ENCODE peak calls at places on chromosomes 5 and 9, in five cellular contexts. One of them, this sample, is unnamed.

GRCh38 chr5:154077692-154078091 is 38.9 kb downstream of the MFAP3 start:
- DNase-seq in tibial artery: no peak
- DNase-seq in iPS DF 6.9: no peak
- DNase-seq in body of pancreas: peak
- DNase-seq in foreskin fibroblast: peak
- DNase-seq in this sample: peak

GRCh38 chr9:131925677-131926076 is 154.0 kb downstream of the MED27 start:
- DNase-seq in tibial artery: no peak
- DNase-seq in iPS DF 6.9: no peak
- DNase-seq in body of pancreas: no peak
- DNase-seq in foreskin fibroblast: no peak
- DNase-seq in this sample: no peak

GRCh38 chr9:93079371-93079770 is 16.6 kb upstream of the CARD19 start:
- DNase-seq in tibial artery: peak
- DNase-seq in iPS DF 6.9: no peak
- DNase-seq in body of pancreas: no peak
- DNase-seq in foreskin fibroblast: no peak
- DNase-seq in this sample: no peak

GRCh38 chr5:62593331-62593730 is 14.7 kb downstream of the LRRC70 start:
- DNase-seq in tibial artery: no peak
- DNase-seq in iPS DF 6.9: no peak
- DNase-seq in body of pancreas: no peak
- DNase-seq in foreskin fibroblast: peak
- DNase-seq in this sample: peak

GRCh38 chr5:38529955-38530644 is 26.3 kb downstream of the LIFR start:
- DNase-seq in tibial artery: no peak
- DNase-seq in iPS DF 6.9: no peak
- DNase-seq in body of pancreas: no peak
- DNase-seq in foreskin fibroblast: no peak
- DNase-seq in this sample: no peak

GRCh38 chr5:170896779-170897178 is 35.0 kb downstream of the RANBP17 start:
- DNase-seq in tibial artery: no peak
- DNase-seq in iPS DF 6.9: peak
- DNase-seq in body of pancreas: peak
- DNase-seq in foreskin fibroblast: peak
- DNase-seq in this sample: peak

GRCh38 chr5:181223041-181223728 is at the start of gene TRIM41:
- DNase-seq in tibial artery: peak
- DNase-seq in iPS DF 6.9: peak
- DNase-seq in body of pancreas: peak
- DNase-seq in foreskin fibroblast: peak
- DNase-seq in this sample: peak

GRCh38 chr5:102889033-102889432 is 133.9 kb downstream of the PAM start:
- DNase-seq in tibial artery: no peak
- DNase-seq in iPS DF 6.9: no peak
- DNase-seq in body of pancreas: no peak
- DNase-seq in foreskin fibroblast: no peak
- DNase-seq in this sample: no peak

GRCh38 chr5:114311943-114312342 is 49.9 kb upstream of the KCNN2 start:
- DNase-seq in tibial artery: no peak
- DNase-seq in iPS DF 6.9: peak
- DNase-seq in body of pancreas: no peak
- DNase-seq in foreskin fibroblast: no peak
- DNase-seq in this sample: no peak

GRCh38 chr5:62584395-62584794 is 5.8 kb downstream of the LRRC70 start:
- DNase-seq in tibial artery: no peak
- DNase-seq in iPS DF 6.9: no peak
- DNase-seq in body of pancreas: no peak
- DNase-seq in foreskin fibroblast: no peak
- DNase-seq in this sample: no peak

GRCh38 chr5:40572947-40573346 is 106.8 kb upstream of the PTGER4 start:
- DNase-seq in tibial artery: no peak
- DNase-seq in iPS DF 6.9: no peak
- DNase-seq in body of pancreas: no peak
- DNase-seq in foreskin fibroblast: peak
- DNase-seq in this sample: no peak

GRCh38 chr9:114371986-114372917 is 15.5 kb downstream of the AKNA start:
- DNase-seq in tibial artery: no peak
- DNase-seq in iPS DF 6.9: no peak
- DNase-seq in body of pancreas: no peak
- DNase-seq in foreskin fibroblast: peak
- DNase-seq in this sample: no peak

GRCh38 chr9:106953166-106953565 is 90.2 kb downstream of the ZNF462 start:
- DNase-seq in tibial artery: no peak
- DNase-seq in iPS DF 6.9: no peak
- DNase-seq in body of pancreas: no peak
- DNase-seq in foreskin fibroblast: peak
- DNase-seq in this sample: peak

GRCh38 chr9:83270116-83270515 is 207.2 kb upstream of the RASEF start:
- DNase-seq in tibial artery: no peak
- DNase-seq in iPS DF 6.9: no peak
- DNase-seq in body of pancreas: no peak
- DNase-seq in foreskin fibroblast: no peak
- DNase-seq in this sample: no peak

GRCh38 chr9:106857811-106858470 is 5.0 kb upstream of the ZNF462 start:
- DNase-seq in tibial artery: no peak
- DNase-seq in iPS DF 6.9: no peak
- DNase-seq in body of pancreas: no peak
- DNase-seq in foreskin fibroblast: no peak
- DNase-seq in this sample: no peak

GRCh38 chr5:7415948-7416535 is 20.1 kb downstream of the ADCY2 start:
- DNase-seq in tibial artery: no peak
- DNase-seq in iPS DF 6.9: no peak
- DNase-seq in body of pancreas: no peak
- DNase-seq in foreskin fibroblast: no peak
- DNase-seq in this sample: no peak

GRCh38 chr9:36991516-36992134 is 42.4 kb downstream of the PAX5 start:
- DNase-seq in tibial artery: no peak
- DNase-seq in iPS DF 6.9: peak
- DNase-seq in body of pancreas: no peak
- DNase-seq in foreskin fibroblast: no peak
- DNase-seq in this sample: no peak

GRCh38 chr9:96279927-96280326 is 22.0 kb downstream of the HSD17B3 start:
- DNase-seq in tibial artery: no peak
- DNase-seq in iPS DF 6.9: no peak
- DNase-seq in body of pancreas: no peak
- DNase-seq in foreskin fibroblast: no peak
- DNase-seq in this sample: no peak

GRCh38 chr5:113343343-113343742 is 91.4 kb downstream of the TSSK1B start:
- DNase-seq in tibial artery: no peak
- DNase-seq in iPS DF 6.9: no peak
- DNase-seq in body of pancreas: no peak
- DNase-seq in foreskin fibroblast: peak
- DNase-seq in this sample: no peak

GRCh38 chr9:33294670-33295432 is 4.5 kb downstream of the NFX1 start:
- DNase-seq in tibial artery: no peak
- DNase-seq in iPS DF 6.9: no peak
- DNase-seq in body of pancreas: no peak
- DNase-seq in foreskin fibroblast: no peak
- DNase-seq in this sample: no peak

GRCh38 chr9:33293782-33294181 is 3.5 kb downstream of the NFX1 start:
- DNase-seq in tibial artery: no peak
- DNase-seq in iPS DF 6.9: no peak
- DNase-seq in body of pancreas: no peak
- DNase-seq in foreskin fibroblast: no peak
- DNase-seq in this sample: no peak

GRCh38 chr9:33300546-33300945 is 10.2 kb downstream of the NFX1 start:
- DNase-seq in tibial artery: no peak
- DNase-seq in iPS DF 6.9: no peak
- DNase-seq in body of pancreas: no peak
- DNase-seq in foreskin fibroblast: no peak
- DNase-seq in this sample: no peak

GRCh38 chr9:33295571-33295970 is 5.3 kb downstream of the NFX1 start:
- DNase-seq in tibial artery: no peak
- DNase-seq in iPS DF 6.9: no peak
- DNase-seq in body of pancreas: no peak
- DNase-seq in foreskin fibroblast: no peak
- DNase-seq in this sample: no peak

DNA sequence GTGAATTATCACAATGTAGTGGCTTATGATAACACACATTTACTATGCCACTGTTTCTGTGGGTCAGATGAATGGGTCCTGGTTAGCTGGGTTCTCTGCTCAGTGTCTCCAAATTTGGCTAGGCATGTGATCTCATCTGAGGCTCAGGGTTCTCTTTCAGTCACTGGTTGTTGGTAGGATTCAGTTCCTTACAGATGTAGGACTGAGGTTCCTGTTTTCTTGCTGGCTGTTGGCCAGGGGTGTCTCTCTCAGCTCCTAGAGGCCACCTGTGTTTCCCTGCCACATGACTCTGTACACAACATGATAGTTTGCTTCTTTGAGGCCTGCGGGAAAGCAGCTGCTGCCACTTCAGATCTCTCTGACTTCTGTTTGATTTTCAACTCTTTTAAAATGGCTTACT is 7.1 kb downstream of the NFX1 start:
- DNase-seq in tibial artery: peak
- DNase-seq in iPS DF 6.9: no peak
- DNase-seq in body of pancreas: peak
- DNase-seq in foreskin fibroblast: peak
- DNase-seq in this sample: no peak
- H3K4me3 ChIP-seq in tibial artery: no peak
- H3K4me3 ChIP-seq in iPS DF 6.9: no peak
- H3K4me3 ChIP-seq in body of pancreas: no peak
- H3K4me3 ChIP-seq in foreskin fibroblast: no peak
- H3K4me3 ChIP-seq in this sample: no peak

GRCh38 chr9:6216002-6216401 is 395 bp downstream of the IL33 start:
- DNase-seq in tibial artery: no peak
- DNase-seq in iPS DF 6.9: no peak
- DNase-seq in body of pancreas: no peak
- DNase-seq in foreskin fibroblast: no peak
- DNase-seq in this sample: no peak
- H3K4me3 ChIP-seq in tibial artery: peak
- H3K4me3 ChIP-seq in iPS DF 6.9: no peak
- H3K4me3 ChIP-seq in body of pancreas: no peak
- H3K4me3 ChIP-seq in foreskin fibroblast: no peak
- H3K4me3 ChIP-seq in this sample: no peak

GRCh38 chr9:124009835-124010226 is 1.7 kb upstream of the LHX2 start:
- DNase-seq in tibial artery: no peak
- DNase-seq in iPS DF 6.9: no peak
- DNase-seq in body of pancreas: no peak
- DNase-seq in foreskin fibroblast: no peak
- DNase-seq in this sample: no peak

GRCh38 chr9:124010303-124010664 is 1.3 kb upstream of the LHX2 start:
- DNase-seq in tibial artery: no peak
- DNase-seq in iPS DF 6.9: no peak
- DNase-seq in body of pancreas: no peak
- DNase-seq in foreskin fibroblast: no peak
- DNase-seq in this sample: no peak

GRCh38 chr9:124007468-124008306 is 3.9 kb upstream of the LHX2 start:
- DNase-seq in tibial artery: no peak
- DNase-seq in iPS DF 6.9: no peak
- DNase-seq in body of pancreas: no peak
- DNase-seq in foreskin fibroblast: no peak
- DNase-seq in this sample: no peak

GRCh38 chr9:124008307-124008854 is 3.2 kb upstream of the LHX2 start:
- DNase-seq in tibial artery: no peak
- DNase-seq in iPS DF 6.9: no peak
- DNase-seq in body of pancreas: no peak
- DNase-seq in foreskin fibroblast: no peak
- DNase-seq in this sample: peak

GRCh38 chr9:124008855-124009834 is 2.4 kb upstream of the LHX2 start:
- DNase-seq in tibial artery: no peak
- DNase-seq in iPS DF 6.9: no peak
- DNase-seq in body of pancreas: no peak
- DNase-seq in foreskin fibroblast: no peak
- DNase-seq in this sample: no peak
- H3K4me3 ChIP-seq in tibial artery: no peak
- H3K4me3 ChIP-seq in iPS DF 6.9: peak
- H3K4me3 ChIP-seq in body of pancreas: no peak
- H3K4me3 ChIP-seq in foreskin fibroblast: no peak
- H3K4me3 ChIP-seq in this sample: peak

DNA sequence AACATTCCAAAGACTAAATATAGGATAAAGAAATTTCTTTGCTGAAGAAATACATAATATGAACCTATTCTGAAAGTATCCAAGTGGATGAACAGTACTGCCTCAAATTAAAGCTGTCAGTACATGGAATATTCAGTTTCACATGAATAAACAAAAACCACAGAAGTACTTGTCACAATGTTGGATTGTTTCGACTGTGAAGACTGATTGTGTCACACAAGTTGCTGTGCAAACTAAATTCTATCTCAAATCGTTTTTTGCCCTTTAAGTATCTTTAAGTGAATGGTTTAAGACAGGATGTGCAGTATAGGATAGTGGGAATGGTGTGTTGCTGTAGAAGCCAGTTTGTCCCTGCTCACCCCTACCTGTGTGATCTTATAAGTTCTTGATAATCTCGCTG is 137.4 kb upstream of the OTULINL start:
- DNase-seq in tibial artery: no peak
- DNase-seq in iPS DF 6.9: no peak
- DNase-seq in body of pancreas: no peak
- DNase-seq in foreskin fibroblast: no peak
- DNase-seq in this sample: no peak
- H3K4me3 ChIP-seq in tibial artery: no peak
- H3K4me3 ChIP-seq in iPS DF 6.9: no peak
- H3K4me3 ChIP-seq in body of pancreas: no peak
- H3K4me3 ChIP-seq in foreskin fibroblast: no peak
- H3K4me3 ChIP-seq in this sample: no peak

GRCh38 chr9:98871456-98872065 is 64.1 kb downstream of the GALNT12 start:
- DNase-seq in tibial artery: no peak
- DNase-seq in iPS DF 6.9: no peak
- DNase-seq in body of pancreas: no peak
- DNase-seq in foreskin fibroblast: no peak
- DNase-seq in this sample: no peak

GRCh38 chr9:98873535-98874432 is 66.3 kb downstream of the GALNT12 start:
- DNase-seq in tibial artery: peak
- DNase-seq in iPS DF 6.9: no peak
- DNase-seq in body of pancreas: peak
- DNase-seq in foreskin fibroblast: peak
- DNase-seq in this sample: peak

GRCh38 chr9:98877211-98877730 is 66.4 kb upstream of the COL15A1 start:
- DNase-seq in tibial artery: no peak
- DNase-seq in iPS DF 6.9: no peak
- DNase-seq in body of pancreas: no peak
- DNase-seq in foreskin fibroblast: no peak
- DNase-seq in this sample: no peak

GRCh38 chr9:98875536-98875935 is 68.1 kb downstream of the GALNT12 start:
- DNase-seq in tibial artery: no peak
- DNase-seq in iPS DF 6.9: no peak
- DNase-seq in body of pancreas: no peak
- DNase-seq in foreskin fibroblast: no peak
- DNase-seq in this sample: no peak

DNA sequence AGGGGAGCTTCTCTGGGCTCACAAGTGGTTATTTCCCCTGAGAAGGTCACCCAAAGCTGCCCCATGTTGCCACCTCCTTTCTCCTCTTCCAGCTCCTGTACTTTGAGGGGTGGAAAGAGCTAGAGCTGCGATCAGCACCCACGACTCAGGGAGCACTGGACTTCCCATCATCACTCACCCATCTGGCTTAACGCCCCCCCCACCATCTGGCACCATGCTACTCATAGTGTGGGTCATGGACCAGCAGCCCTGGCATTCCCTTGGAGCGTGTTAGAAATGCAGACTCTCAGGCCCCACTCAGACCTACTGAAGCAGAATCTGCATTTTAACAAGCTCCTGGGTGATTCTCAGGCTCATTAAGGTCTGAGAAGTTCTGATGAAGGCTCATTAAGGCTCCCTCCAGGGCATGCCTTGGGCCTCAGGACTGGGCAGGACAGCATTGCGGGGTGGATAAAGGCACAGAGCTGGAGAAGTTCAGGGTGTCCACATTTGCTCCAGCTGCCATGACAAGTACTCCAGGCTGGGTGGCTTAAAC is 67.3 kb downstream of the GALNT12 start:
- DNase-seq in tibial artery: no peak
- DNase-seq in iPS DF 6.9: no peak
- DNase-seq in body of pancreas: no peak
- DNase-seq in foreskin fibroblast: no peak
- DNase-seq in this sample: peak
- H3K4me3 ChIP-seq in tibial artery: no peak
- H3K4me3 ChIP-seq in iPS DF 6.9: no peak
- H3K4me3 ChIP-seq in body of pancreas: no peak
- H3K4me3 ChIP-seq in foreskin fibroblast: no peak
- H3K4me3 ChIP-seq in this sample: no peak